ENCODE peak calls at places on chromosomes 5 and 9, in four cellular contexts. B, Z, M and R are unnamed samples.

GRCh38 chr5:81363093-81363886 is 30.6 kb downstream of the ACOT12 start:
- DNase-seq in M (no peak), Z (no peak), B (no peak), R (no peak)

GRCh38 chr5:31362931-31363568 is 168.8 kb downstream of the DROSHA start:
- DNase-seq in M (no peak), B (no peak), Z (no peak), R (no peak)

GRCh38 chr5:112412370-112412769 is 6.7 kb downstream of the EPB41L4A start:
- DNase-seq in M (no peak), B (no peak), Z (no peak), R (no peak)

GRCh38 chr5:160504906-160505305 is 83.3 kb downstream of the PTTG1 start:
- DNase-seq in B (no peak), M (no peak), Z (no peak), R (no peak)

GRCh38 chr5:178450121-178450631 is 140.0 kb downstream of the COL23A1 start:
- DNase-seq in Z (no peak), M (no peak), B (peak), R (no peak)

GRCh38 chr9:98010450-98010849 is 27.3 kb downstream of the ANP32B start:
- DNase-seq in Z (no peak), B (peak), M (no peak), R (no peak)

GRCh38 chr5:43008369-43009158 is 31.6 kb downstream of the ANXA2R start:
- DNase-seq in M (peak), B (peak), Z (peak), R (no peak)

GRCh38 chr5:145904743-145905142 is 31.6 kb upstream of the SH3RF2 start:
- DNase-seq in B (no peak), Z (no peak), M (no peak), R (no peak)

GRCh38 chr9:135174269-135174668 is 86.8 kb downstream of the OLFM1 start:
- DNase-seq in M (no peak), B (no peak), Z (no peak), R (no peak)

GRCh38 chr5:115419794-115420585 is 123.5 kb upstream of the CCDC112 start:
- DNase-seq in M (no peak), B (no peak), Z (no peak), R (no peak)

DNA sequence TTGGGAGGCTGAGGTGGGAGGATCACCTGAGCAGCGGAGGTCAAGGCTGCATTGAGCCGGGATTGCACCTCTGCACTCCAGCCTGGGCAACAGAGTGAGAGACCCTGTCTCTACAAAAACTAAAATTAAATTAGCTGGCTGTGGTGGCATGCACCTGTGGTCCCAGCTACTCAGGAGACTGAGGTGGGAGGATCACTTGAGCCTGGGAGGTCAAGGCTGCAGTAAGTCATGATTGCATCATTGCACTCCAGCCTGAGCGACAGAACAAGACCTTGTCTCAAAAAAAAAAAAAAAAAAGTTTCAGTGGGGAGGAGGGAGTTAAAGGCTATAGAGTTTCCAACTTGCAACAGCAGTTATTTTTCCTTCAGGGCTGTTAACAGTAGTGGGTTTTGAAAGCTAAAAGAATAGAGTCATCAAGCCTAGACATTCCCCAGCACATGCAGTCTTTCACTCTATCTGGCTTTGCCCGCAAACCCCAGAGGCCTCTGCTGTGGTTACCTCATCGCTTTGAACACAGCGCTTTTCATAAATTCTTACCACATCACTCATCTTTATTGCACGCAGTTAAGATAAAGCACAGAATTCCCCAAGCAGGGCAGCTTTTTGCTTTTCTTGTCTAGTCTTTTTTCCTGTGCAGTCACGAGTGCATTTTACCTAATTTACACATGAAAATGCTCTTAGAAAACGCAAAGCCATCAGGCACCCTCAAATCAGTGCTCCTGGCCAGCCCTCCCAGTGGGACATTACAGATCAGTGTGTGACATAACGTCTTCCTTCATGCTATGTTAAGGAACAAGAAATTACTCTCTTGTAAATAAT is 8.7 kb upstream of the SLC2A8 start:
- DNase-seq in M (no peak), B (no peak), Z (peak), R (peak)
- TF ChIP-seq HDAC6 in M (no peak), B (no peak), Z (no peak), R (no peak)

GRCh38 chr9:129501771-129502324 is 119.1 kb downstream of the C9orf50 start:
- DNase-seq in Z (no peak), B (no peak), M (no peak), R (no peak)
- TF ChIP-seq HDAC6 in Z (no peak), B (no peak), M (no peak), R (no peak)

GRCh38 chr9:114386886-114387677 is 700 bp downstream of the AKNA start:
- DNase-seq in B (no peak), M (no peak), Z (no peak), R (no peak)

GRCh38 chr9:114387678-114388431 is at the start of gene AKNA:
- DNase-seq in B (no peak), M (peak), Z (no peak), R (no peak)

GRCh38 chr9:114388764-114389375 is 1.1 kb upstream of the AKNA start:
- DNase-seq in Z (no peak), M (no peak), B (no peak), R (no peak)

GRCh38 chr9:114390952-114391351 is 3.2 kb upstream of the AKNA start:
- DNase-seq in B (no peak), Z (no peak), M (no peak), R (no peak)

DNA sequence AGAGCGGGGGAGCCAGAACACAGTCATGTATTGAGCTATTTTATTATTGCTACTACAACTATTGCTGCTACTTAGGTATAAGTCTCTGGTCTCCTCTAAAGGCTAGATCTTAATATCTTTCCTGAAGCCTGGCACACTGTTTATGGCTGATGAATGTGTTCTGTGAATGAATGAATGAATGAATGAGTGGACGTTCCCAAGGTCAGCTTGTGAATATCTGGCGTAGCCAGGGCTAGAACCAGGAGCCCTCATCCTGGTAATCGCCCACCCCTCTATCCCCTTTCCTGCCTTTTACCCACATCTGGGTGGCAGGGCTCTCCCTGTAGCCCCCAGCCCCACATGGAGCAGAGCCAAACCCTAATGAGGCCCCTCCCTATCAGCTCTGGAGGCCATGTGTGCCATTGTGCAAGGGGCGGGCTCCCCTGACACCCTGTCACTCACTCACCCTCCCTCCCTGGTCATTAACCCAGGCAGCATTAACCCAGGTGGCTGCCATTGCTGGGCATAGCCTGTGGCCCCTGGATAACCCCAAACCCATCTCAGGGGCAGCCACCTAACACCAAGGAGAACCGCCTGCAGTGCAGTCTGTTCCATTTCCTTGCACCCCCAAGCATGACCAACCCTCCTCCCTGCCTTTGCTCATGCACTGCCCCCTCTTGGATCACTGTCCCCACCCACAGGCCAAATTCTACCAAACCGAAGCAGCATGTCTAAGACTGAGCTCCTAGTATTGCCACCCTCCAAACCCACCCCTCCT is 2.0 kb upstream of the AKNA start:
- DNase-seq in Z (no peak), M (no peak), B (no peak), R (no peak)
- TF ChIP-seq HDAC6 in Z (no peak), M (no peak), B (no peak), R (no peak)

GRCh38 chr5:40784027-40784653 is 14.0 kb downstream of the PRKAA1 start:
- DNase-seq in M (no peak), B (no peak), Z (peak), R (no peak)

GRCh38 chr5:40779561-40779960 is 18.6 kb downstream of the PRKAA1 start:
- DNase-seq in B (no peak), M (no peak), Z (no peak), R (no peak)

GRCh38 chr5:40780199-40780598 is 18.0 kb downstream of the PRKAA1 start:
- DNase-seq in Z (no peak), M (no peak), B (no peak), R (no peak)

GRCh38 chr5:40780858-40781257 is 17.3 kb downstream of the PRKAA1 start:
- DNase-seq in B (no peak), Z (no peak), M (no peak), R (no peak)

DNA sequence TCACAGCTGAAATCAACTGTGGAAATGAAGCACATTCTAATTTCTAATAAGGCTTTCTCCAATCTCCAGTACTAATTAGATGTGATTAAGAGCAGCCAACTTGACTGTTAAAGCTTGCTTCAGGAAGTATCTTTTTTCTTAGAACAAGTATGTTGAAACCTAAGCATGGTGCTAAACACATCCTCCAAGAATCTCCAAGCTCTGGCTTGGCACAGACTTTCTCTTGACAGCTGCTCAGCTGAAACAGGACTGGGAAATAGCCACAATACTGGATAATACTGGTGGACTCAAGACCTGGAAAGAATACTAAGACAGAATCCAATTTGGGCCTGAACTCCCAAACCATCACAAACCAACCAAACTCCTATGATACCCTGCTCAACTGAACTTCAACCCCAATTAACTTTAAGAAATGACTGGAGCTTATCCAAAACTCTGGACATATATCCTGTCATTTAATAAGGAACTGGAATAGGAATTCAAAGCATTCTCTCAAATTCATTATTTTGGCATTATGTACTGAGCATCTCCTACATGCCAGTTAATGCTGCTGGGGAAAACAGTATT is 16.2 kb downstream of the PRKAA1 start:
- DNase-seq in M (no peak), Z (no peak), B (no peak), R (no peak)
- TF ChIP-seq HDAC6 in M (no peak), Z (no peak), B (no peak), R (no peak)

GRCh38 chr9:126036881-126037291 is 289.7 kb downstream of the PBX3 start:
- DNase-seq in B (no peak), M (no peak), Z (no peak), R (no peak)
- TF ChIP-seq HDAC6 in B (no peak), M (no peak), Z (no peak), R (no peak)

GRCh38 chr5:169394371-169394770 is 93.4 kb upstream of the SLIT3 start:
- DNase-seq in Z (no peak), M (no peak), B (no peak), R (no peak)

GRCh38 chr5:169393907-169394306 is 93.0 kb upstream of the SLIT3 start:
- DNase-seq in B (no peak), M (no peak), Z (no peak), R (no peak)

GRCh38 chr5:169389318-169389717 is 88.4 kb upstream of the SLIT3 start:
- DNase-seq in M (no peak), B (no peak), Z (no peak), R (no peak)

GRCh38 chr5:169385636-169386035 is 84.7 kb upstream of the SLIT3 start:
- DNase-seq in Z (no peak), B (no peak), M (no peak), R (no peak)

GRCh38 chr5:169390265-169390664 is 89.3 kb upstream of the SLIT3 start:
- DNase-seq in M (no peak), B (no peak), Z (no peak), R (no peak)
- TF ChIP-seq HDAC6 in M (no peak), B (no peak), Z (no peak), R (no peak)